ENCODE peak calls at places on chromosome X, in six cellular contexts. E is SK-N-SH; B is GM12878; S is hepatocyte; K is CD8-positive, alpha-beta memory T cell; M is A549. Q is an unnamed sample.

GRCh38 chrX:44036336-44036735 is 63.1 kb upstream of the NDP start:
- DNase-seq in E (no peak), B (no peak), S (no peak), K (no peak), M (no peak), Q (no peak)

GRCh38 chrX:34654939-34655338 is 2.1 kb downstream of the TMEM47 start:
- DNase-seq in E (no peak), B (no peak), S (no peak), K (no peak), M (no peak), Q (no peak)

GRCh38 chrX:48590203-48591103 is 6.8 kb upstream of the WDR13 start:
- DNase-seq in E (no peak), B (no peak), S (no peak), K (no peak), M (no peak), Q (no peak)

GRCh38 chrX:40474205-40474626 is 106.6 kb upstream of the ATP6AP2 start:
- DNase-seq in E (peak; percentile 66), B (no peak), S (peak; percentile 90), K (no peak), M (peak; percentile 21), Q (no peak)

GRCh38 chrX:41238543-41238942 is 95.4 kb upstream of the DDX3X start:
- DNase-seq in E (no peak), B (no peak), S (no peak), K (no peak), M (no peak), Q (no peak)

GRCh38 chrX:148310402-148311200 is 189.8 kb upstream of the AFF2 start:
- DNase-seq in E (no peak), B (peak; percentile 15), S (no peak), K (peak; percentile 68), M (no peak), Q (no peak)

GRCh38 chrX:1111543-1112300 is 100.7 kb downstream of the CRLF2 start:
- DNase-seq in E (no peak), B (no peak), S (no peak), K (no peak), M (no peak), Q (no peak)

GRCh38 chrX:1249101-1249887 is 19.3 kb upstream of the CSF2RA start:
- DNase-seq in E (no peak), B (peak; percentile 19), S (peak; percentile 69), K (no peak), M (no peak), Q (peak; percentile 28)

GRCh38 chrX:96314974-96315373 is 369.7 kb upstream of the DIAPH2 start:
- DNase-seq in E (no peak), B (no peak), S (no peak), K (no peak), M (no peak), Q (no peak)

GRCh38 chrX:151973262-151973661 is 1.2 kb downstream of the GABRE start:
- DNase-seq in E (no peak), B (no peak), S (no peak), K (no peak), M (no peak), Q (no peak)

GRCh38 chrX:17525762-17526555 is 151.0 kb downstream of the NHS start:
- DNase-seq in E (no peak), B (no peak), S (no peak), K (no peak), M (no peak), Q (no peak)

GRCh38 chrX:147343467-147343866 is 528.9 kb upstream of the CXorf51A start:
- DNase-seq in E (no peak), B (no peak), S (no peak), K (no peak), M (no peak), Q (no peak)

GRCh38 chrX:103831342-103831802 is 685 bp downstream of the RAB9B start:
- DNase-seq in E (peak; percentile 16), B (no peak), S (peak; percentile 89), K (peak; percentile 69), M (peak; percentile 66), Q (no peak)

GRCh38 chrX:110847334-110847733 is 51.7 kb upstream of the CHRDL1 start:
- DNase-seq in E (peak; percentile 54), B (peak; percentile 23), S (peak; percentile 75), K (no peak), M (peak; percentile 33), Q (no peak)

GRCh38 chrX:135257469-135257868 is 5.6 kb downstream of the ETDA start:
- DNase-seq in E (no peak), B (no peak), S (no peak), K (no peak), M (no peak), Q (peak; percentile 15)

GRCh38 chrX:41684138-41684537 is 4.6 kb upstream of the GPR34 start:
- DNase-seq in E (no peak), B (no peak), S (no peak), K (no peak), M (no peak), Q (no peak)

GRCh38 chrX:88612870-88613329 is 134.1 kb upstream of the CPXCR1 start:
- DNase-seq in E (no peak), B (no peak), S (peak; percentile 16), K (no peak), M (no peak), Q (no peak)

GRCh38 chrX:37060999-37061398 is 52.8 kb downstream of the FAM47C start:
- DNase-seq in E (peak; percentile 18), B (no peak), S (peak; percentile 68), K (no peak), M (no peak), Q (peak; percentile 12)

GRCh38 chrX:51507551-51507950 is 11.2 kb upstream of the NUDT11 start:
- DNase-seq in E (no peak), B (no peak), S (no peak), K (no peak), M (no peak), Q (no peak)

GRCh38 chrX:94204524-94204923 is 530.5 kb downstream of the FAM133A start:
- DNase-seq in E (peak; percentile 0), B (no peak), S (no peak), K (no peak), M (no peak), Q (no peak)

GRCh38 chrX:104318330-104319009 is 63.7 kb upstream of the ESX1 start:
- DNase-seq in E (no peak), B (no peak), S (peak; percentile 48), K (no peak), M (peak; percentile 43), Q (peak; percentile 39)

GRCh38 chrX:18668059-18668458 is 3.8 kb downstream of the RS1 start:
- DNase-seq in E (no peak), B (no peak), S (no peak), K (no peak), M (no peak), Q (no peak)

GRCh38 chrX:18666614-18667013 is 5.3 kb downstream of the RS1 start:
- DNase-seq in E (no peak), B (no peak), S (no peak), K (no peak), M (no peak), Q (no peak)

GRCh38 chrX:18664947-18665346 is 7.0 kb downstream of the RS1 start:
- DNase-seq in E (no peak), B (no peak), S (no peak), K (no peak), M (no peak), Q (no peak)

GRCh38 chrX:18672008-18672407 is at the start of gene RS1:
- DNase-seq in E (no peak), B (no peak), S (no peak), K (no peak), M (no peak), Q (no peak)

DNA sequence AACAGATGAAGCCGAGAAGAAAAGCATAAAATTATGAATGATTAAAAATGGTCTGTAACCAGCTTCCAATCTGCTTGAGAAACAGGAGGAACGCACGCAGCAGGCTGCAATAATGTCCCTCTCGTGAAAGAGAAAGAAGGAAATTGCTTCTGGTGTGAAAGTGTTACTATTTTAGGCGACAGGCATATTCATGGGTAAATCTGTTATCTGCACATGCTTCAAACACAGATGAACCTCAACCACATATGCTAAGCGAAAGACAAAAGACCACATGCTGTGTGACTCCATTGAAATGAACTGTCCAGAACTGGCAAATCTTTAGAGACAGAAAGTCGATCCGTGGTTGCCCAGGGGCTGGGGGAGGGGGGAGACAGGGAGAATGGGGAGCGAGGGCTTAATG is 3.4 kb downstream of the RS1 start:
- DNase-seq in E (no peak), B (peak; percentile 19), S (no peak), K (no peak), M (no peak), Q (no peak)
- H3K4me3 ChIP-seq in E (no peak overlapping the region), B (no peak overlapping the region), S (no peak overlapping the region), K (no peak overlapping the region), M (no peak overlapping the region), Q (no peak overlapping the region)

GRCh38 chrX:57925806-57926205 is 15.5 kb upstream of the ZXDA start:
- DNase-seq in E (no peak), B (no peak), S (no peak), K (no peak), M (no peak), Q (no peak)
- H3K9me3 ChIP-seq in E (no peaks in the 10 kb centered on the region), B (no peaks in the 10 kb centered on the region), S (no peaks in the 10 kb centered on the region), K (no peaks in the 10 kb centered on the region), M (no peaks in the 10 kb centered on the region), Q (no peaks in the 10 kb centered on the region)

GRCh38 chrX:132218100-132218807 is 993 bp downstream of the RAP2C start:
- DNase-seq in E (peak; percentile 93), B (peak; percentile 45), S (peak; percentile 90), K (peak; percentile 89), M (peak; percentile 91), Q (peak; percentile 81)

GRCh38 chrX:132216806-132217202 is 2.4 kb downstream of the RAP2C start:
- DNase-seq in E (no peak), B (no peak), S (peak; percentile 17), K (peak; percentile 53), M (no peak), Q (no peak)

GRCh38 chrX:132214518-132214917 is 4.7 kb downstream of the RAP2C start:
- DNase-seq in E (no peak), B (no peak), S (no peak), K (no peak), M (no peak), Q (no peak)

GRCh38 chrX:132217203-132218073 is 1.8 kb downstream of the RAP2C start:
- DNase-seq in E (peak; percentile 77), B (peak; percentile 57), S (peak; percentile 88), K (peak; percentile 88), M (peak; percentile 68), Q (peak; percentile 79)

DNA sequence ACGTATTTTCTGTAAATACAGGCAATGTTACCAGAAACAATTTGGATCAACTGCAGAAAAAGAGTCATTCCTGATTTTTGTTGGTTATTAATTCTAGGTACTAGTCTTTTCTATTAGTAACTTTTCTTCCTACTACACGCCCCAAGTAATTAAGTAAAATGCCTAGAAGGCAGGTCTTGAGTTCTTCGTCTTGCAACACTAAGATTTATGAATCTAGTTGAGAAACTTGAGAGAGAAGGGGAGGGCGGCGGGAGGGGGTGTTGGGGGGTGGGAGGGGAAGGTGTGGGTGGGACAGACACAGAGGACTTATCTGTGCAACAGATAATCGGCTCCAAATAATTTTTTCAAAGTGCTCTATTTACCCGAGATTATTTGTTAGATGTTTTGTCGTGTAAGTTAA is 3.0 kb downstream of the RAP2C start:
- DNase-seq in E (no peak), B (no peak), S (no peak), K (no peak), M (no peak), Q (no peak)
- H3K4me3 ChIP-seq in E (peak overlapping the region; percentile 74), B (peak overlapping the region; percentile 61), S (peak overlapping the region; percentile 66), K (peak overlapping the region; percentile 99), M (peak overlapping the region; percentile 89), Q (no peak overlapping the region)

DNA sequence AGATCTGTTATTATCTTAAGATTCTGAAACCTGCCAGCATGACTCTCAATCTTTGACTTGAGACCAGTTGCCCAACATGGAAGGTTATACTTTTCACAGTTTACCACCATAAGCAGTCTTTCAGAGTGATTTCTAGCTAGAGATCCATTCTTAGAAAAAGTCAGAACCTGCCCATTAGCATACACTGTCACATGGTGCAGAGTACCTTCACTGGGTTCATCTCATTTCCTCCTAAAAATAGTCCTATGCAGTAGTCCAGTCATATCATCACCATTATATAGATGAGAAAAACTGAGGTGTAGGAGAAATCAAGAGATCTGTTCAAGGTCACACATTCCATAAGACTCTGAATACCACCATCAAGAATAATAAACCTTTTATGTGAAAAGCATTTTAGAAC is 153.6 kb downstream of the AR start:
- DNase-seq in E (no peak), B (no peak), S (no peak), K (no peak), M (no peak), Q (no peak)
- H3K9me3 ChIP-seq in E (no peaks in the 10 kb centered on the region), B (no peaks in the 10 kb centered on the region), S (no peaks in the 10 kb centered on the region), K (no peaks in the 10 kb centered on the region), M (no peaks in the 10 kb centered on the region), Q (no peaks in the 10 kb centered on the region)

Q was measured in mucosa of descending colon.